ENCODE peak calls at places on chromosomes 11 and 22, in six cellular contexts. J, S, C, I, M and R are unnamed samples.

GRCh38 chr11:86396403-86396802 is 21.7 kb downstream of the CCDC81 start:
- DNase-seq in J (peak; percentile 84), I (peak; percentile 59), C (no peak), S (no peak), M (peak; percentile 67), R (no peak)

GRCh38 chr22:35470903-35471321 is 69.7 kb upstream of the RASD2 start:
- DNase-seq in C (no peak), S (no peak), J (peak; percentile 33), I (peak; percentile 46), M (peak; percentile 69), R (no peak)

GRCh38 chr11:124402326-124402922 is 3.6 kb upstream of the OR8B3 start:
- DNase-seq in S (peak; percentile 64), M (peak; percentile 96), C (peak; percentile 30), I (peak; percentile 88), J (peak; percentile 86), R (peak; percentile 31)

GRCh38 chr11:9642894-9643293 is 21.0 kb upstream of the SWAP70 start:
- DNase-seq in S (no peak), J (no peak), M (no peak), I (no peak), C (no peak), R (no peak)

GRCh38 chr22:50702261-50702671 is 29.6 kb downstream of the SHANK3 start:
- DNase-seq in J (no peak), I (no peak), M (no peak), S (no peak), C (no peak), R (no peak)

GRCh38 chr11:120332822-120333716 is 3.1 kb upstream of the ARHGEF12 start:
- DNase-seq in C (no peak), S (no peak), M (no peak), J (no peak), I (no peak), R (no peak)

GRCh38 chr11:92854162-92854561 is 115.3 kb upstream of the MTNR1B start:
- DNase-seq in S (no peak), J (no peak), M (no peak), C (no peak), I (no peak), R (no peak)

GRCh38 chr11:8286886-8287285 is 23.2 kb upstream of the LMO1 start:
- DNase-seq in J (no peak), C (no peak), M (no peak), I (no peak), S (peak; percentile 9), R (peak; percentile 13)

GRCh38 chr22:24426859-24427499 is 420 bp upstream of the ADORA2A start:
- DNase-seq in M (no peak), S (no peak), J (no peak), I (no peak), C (no peak), R (no peak)

GRCh38 chr11:70244698-70245097 is 25.8 kb upstream of the PPFIA1 start:
- DNase-seq in M (peak; percentile 76), S (no peak), C (no peak), I (peak; percentile 92), J (peak; percentile 98), R (no peak)

GRCh38 chr11:41579546-41579945 is 120.1 kb upstream of the LRRC4C start:
- DNase-seq in C (no peak), I (no peak), S (no peak), M (no peak), J (no peak), R (no peak)

GRCh38 chr11:64372021-64372420 is 13.1 kb downstream of the RPS6KA4 start:
- DNase-seq in C (no peak), S (no peak), J (no peak), M (no peak), I (no peak), R (no peak)

GRCh38 chr11:17719028-17719939 is at the start of gene MYOD1:
- DNase-seq in M (peak; percentile 39), I (no peak), J (no peak), C (no peak), S (peak; percentile 73), R (no peak)

GRCh38 chr11:64583296-64584262 is 7.4 kb upstream of the SLC22A12 start:
- DNase-seq in I (peak; percentile 3), J (no peak), S (no peak), C (no peak), M (peak; percentile 54), R (no peak)

GRCh38 chr11:1138053-1138452 is 19.7 kb upstream of the MUC5AC start:
- DNase-seq in J (peak; percentile 82), S (no peak), C (no peak), I (no peak), M (no peak), R (no peak)

GRCh38 chr22:40511604-40512003 is 124.9 kb downstream of the MRTFA start:
- DNase-seq in M (no peak), S (no peak), C (no peak), J (no peak), I (no peak), R (no peak)

GRCh38 chr11:43810929-43811596 is 69.6 kb upstream of the ALKBH3 start:
- DNase-seq in S (no peak), J (no peak), C (no peak), M (peak; percentile 48), I (no peak), R (no peak)

GRCh38 chr22:50711446-50712340 is 26.3 kb upstream of the ACR start:
- DNase-seq in C (no peak), I (no peak), S (no peak), J (no peak), M (no peak), R (no peak)

GRCh38 chr11:126060651-126061220 is 1.9 kb downstream of the CDON start:
- DNase-seq in I (no peak), M (no peak), C (no peak), S (no peak), J (no peak), R (no peak)

GRCh38 chr22:17817079-17817478 is 42.8 kb upstream of the BID start:
- DNase-seq in C (no peak), J (no peak), I (no peak), M (no peak), S (no peak), R (no peak)

GRCh38 chr22:36873614-36874308 is 13.0 kb downstream of the NCF4 start:
- DNase-seq in I (peak; percentile 64), S (peak; percentile 50), M (peak; percentile 99), J (peak; percentile 45), C (no peak), R (no peak)

GRCh38 chr11:32586576-32587190 is 3.1 kb downstream of the EIF3M start:
- DNase-seq in I (peak; percentile 47), M (no peak), S (no peak), C (no peak), J (peak; percentile 24), R (no peak)

GRCh38 chr11:116576523-116576922 is 196.3 kb downstream of the BUD13 start:
- DNase-seq in S (no peak), I (no peak), C (no peak), J (no peak), M (peak; percentile 21), R (no peak)

GRCh38 chr11:36033936-36034335 is 90.1 kb downstream of the LDLRAD3 start:
- DNase-seq in M (no peak), C (no peak), S (no peak), I (no peak), J (no peak), R (no peak)

GRCh38 chr22:42376721-42377177 is 55.5 kb downstream of the NFAM1 start:
- DNase-seq in M (peak; percentile 35), S (peak; percentile 81), J (peak; percentile 19), C (peak; percentile 87), I (peak; percentile 71), R (no peak)

GRCh38 chr11:93510196-93510898 is 32.8 kb downstream of the SMCO4 start:
- DNase-seq in C (no peak), S (no peak), M (no peak), J (no peak), I (no peak), R (no peak)

GRCh38 chr11:125171974-125172373 is 7.4 kb downstream of the PKNOX2 start:
- DNase-seq in M (no peak), C (no peak), S (no peak), J (no peak), I (no peak), R (no peak)

GRCh38 chr11:111582881-111583280 is 19.4 kb upstream of the SIK2 start:
- DNase-seq in I (peak; percentile 82), M (no peak), J (peak; percentile 74), C (no peak), S (no peak), R (no peak)
- H4K8ac ChIP-seq in I (no peak overlapping the region), M (no peak overlapping the region), J (no peak overlapping the region), C (no peak overlapping the region), S (no peak overlapping the region), R (no peak overlapping the region)

DNA sequence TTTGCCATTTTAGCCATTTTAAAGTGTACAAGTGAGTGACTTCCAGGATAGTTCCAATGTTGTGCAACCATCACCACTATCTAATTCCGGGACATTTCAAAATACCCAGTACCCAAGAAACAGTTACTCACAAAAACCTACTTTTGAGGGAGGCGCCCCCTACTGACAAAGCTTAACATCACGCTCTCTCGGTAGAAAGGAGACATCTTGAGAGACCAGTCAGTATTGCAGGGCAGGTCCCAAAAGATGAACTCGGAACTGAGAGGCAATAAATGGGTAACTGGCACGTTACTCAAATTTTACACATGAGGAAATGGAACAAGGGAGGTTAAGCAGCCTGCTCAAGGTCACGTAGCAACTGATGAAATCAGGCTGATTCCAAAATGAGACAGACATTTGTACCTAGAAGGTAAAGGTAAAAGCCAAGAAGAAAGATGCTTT is 50.0 kb upstream of the POU2AF1 start:
- DNase-seq in M (peak; percentile 94), I (peak; percentile 34), C (peak; percentile 15), J (peak; percentile 37), S (peak; percentile 57), R (peak; percentile 83)
- H2AFZ ChIP-seq in M (no peak overlapping the region), I (no peak overlapping the region), C (no peak overlapping the region), J (no peak overlapping the region), S (no peak overlapping the region), R (no peak overlapping the region)

GRCh38 chr22:44816141-44816540 is 63.8 kb downstream of the ARHGAP8 start:
- DNase-seq in M (no peak), C (no peak), S (no peak), I (no peak), J (no peak), R (no peak)

GRCh38 chr22:44815099-44816070 is 63.0 kb downstream of the ARHGAP8 start:
- DNase-seq in J (no peak), S (no peak), M (no peak), I (no peak), C (no peak), R (no peak)

GRCh38 chr22:44811141-44811540 is 58.8 kb downstream of the ARHGAP8 start:
- DNase-seq in I (no peak), J (no peak), S (no peak), C (no peak), M (no peak), R (no peak)

GRCh38 chr22:44814266-44815098 is 62.1 kb downstream of the ARHGAP8 start:
- DNase-seq in J (no peak), M (no peak), S (no peak), I (no peak), C (no peak), R (no peak)

GRCh38 chr22:44813416-44813815 is 61.0 kb downstream of the ARHGAP8 start:
- DNase-seq in J (no peak), S (no peak), I (no peak), M (no peak), C (no peak), R (no peak)
- H3K14ac ChIP-seq in J (no peak overlapping the region), S (no peak overlapping the region), I (no peak overlapping the region), M (no peak overlapping the region), C (no peak overlapping the region), R (no peak overlapping the region)

DNA sequence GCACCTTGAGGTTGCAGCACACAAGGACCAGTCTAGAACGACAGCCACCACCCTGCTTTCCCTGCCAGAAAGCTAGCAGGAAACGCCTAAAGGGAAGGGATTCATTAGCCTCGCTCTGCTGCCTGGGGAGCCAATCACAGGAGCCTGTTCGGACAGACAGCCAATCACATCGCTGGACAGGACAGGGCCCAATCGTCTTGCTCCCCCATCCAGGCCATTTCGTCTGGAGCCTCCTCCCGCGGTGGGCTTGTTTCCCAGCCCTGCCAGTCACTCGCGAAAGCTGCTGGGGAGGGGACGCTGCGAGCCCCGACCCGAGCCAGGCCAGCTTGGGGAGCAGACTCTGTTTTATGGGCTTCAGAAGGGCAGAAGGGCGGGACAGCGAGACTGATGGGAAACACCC is 79.8 kb upstream of the NCAM1 start:
- DNase-seq in I (peak; percentile 38), C (peak; percentile 78), M (no peak), J (no peak), S (peak; percentile 94), R (peak; percentile 7)
- H4K8ac ChIP-seq in I (no peak overlapping the region), C (no peak overlapping the region), M (no peak overlapping the region), J (no peak overlapping the region), S (no peak overlapping the region), R (no peak overlapping the region)